ENCODE peak calls at places on chromosome 19, in seven cellular contexts. V is K562; B is coronary artery; U is GM12878; S is fibroblast of pulmonary artery; A is PC-3; J is CD8-positive, alpha-beta T cell. R is an unnamed sample.

GRCh38 chr19:3402631-3403443 is 36.5 kb downstream of the NFIC start:
- DNase-seq in S (no peak), V (no peak), B (no peak), A (no peak), U (no peak), J (no peak), R (no peak)

GRCh38 chr19:2549701-2550191 is 73.8 kb downstream of the GADD45B start:
- DNase-seq in B (peak), J (no peak), V (no peak), S (peak), A (peak), U (no peak), R (no peak)

GRCh38 chr19:6613711-6614110 is 22.8 kb upstream of the CD70 start:
- DNase-seq in B (no peak), V (no peak), U (no peak), J (no peak), A (peak), S (peak), R (no peak)

GRCh38 chr19:2478756-2479555 is 3.0 kb downstream of the GADD45B start:
- DNase-seq in S (peak), V (no peak), J (peak), A (peak), B (peak), U (no peak), R (peak)

GRCh38 chr19:43607238-43608205 is 4.4 kb upstream of the SRRM5 start:
- DNase-seq in V (no peak), J (no peak), A (no peak), S (no peak), U (no peak), B (no peak), R (no peak)

GRCh38 chr19:55265173-55265572 is 6.4 kb upstream of the PPP6R1 start:
- DNase-seq in A (no peak), S (no peak), J (no peak), U (no peak), V (no peak), B (no peak), R (no peak)

GRCh38 chr19:15810335-15810734 is 5.1 kb downstream of the OR10H1 start:
- DNase-seq in J (no peak), B (no peak), S (no peak), U (no peak), V (peak), A (peak), R (no peak)

GRCh38 chr19:44851427-44851826 is 5.3 kb downstream of the NECTIN2 start:
- DNase-seq in A (no peak), V (no peak), B (no peak), S (no peak), J (no peak), U (no peak), R (no peak)

GRCh38 chr19:3210347-3211017 is 14.0 kb upstream of the CELF5 start:
- DNase-seq in B (no peak), V (peak), S (peak), A (peak), J (peak), U (no peak), R (peak)

GRCh38 chr19:13781547-13781946 is 7.3 kb downstream of the C19orf53 start:
- DNase-seq in S (peak), A (peak), J (no peak), B (peak), U (no peak), V (peak), R (peak)

GRCh38 chr19:6738726-6739389 is 622 bp upstream of the TRIP10 start:
- DNase-seq in A (no peak), U (no peak), V (peak), B (no peak), S (peak), J (no peak), R (peak)

GRCh38 chr19:55078996-55079395 is 3.3 kb downstream of the EPS8L1 start:
- DNase-seq in J (no peak), U (no peak), B (no peak), A (no peak), S (no peak), V (no peak), R (no peak)

GRCh38 chr19:41815301-41815700 is 18.9 kb downstream of the CEACAM3 start:
- DNase-seq in B (no peak), S (no peak), U (no peak), V (no peak), J (no peak), A (no peak), R (no peak)

GRCh38 chr19:5144545-5145179 is 175.7 kb downstream of the KDM4B start:
- DNase-seq in B (no peak), A (no peak), V (no peak), U (no peak), S (no peak), J (no peak), R (no peak)

GRCh38 chr19:3670796-3671679 is 29.2 kb downstream of the PIP5K1C start:
- DNase-seq in S (peak), J (peak), U (no peak), A (no peak), B (peak), V (peak), R (no peak)

GRCh38 chr19:31372245-31372781 is 23.1 kb upstream of the TSHZ3 start:
- DNase-seq in B (no peak), V (no peak), J (no peak), S (no peak), A (no peak), U (no peak), R (no peak)

GRCh38 chr19:49564616-49565045 is 15.7 kb downstream of the NOSIP start:
- DNase-seq in S (no peak), A (no peak), V (no peak), J (no peak), B (no peak), U (no peak), R (no peak)

GRCh38 chr19:18046066-18046718 is 38.2 kb downstream of the ARRDC2 start:
- DNase-seq in V (peak), S (peak), A (peak), U (no peak), J (no peak), B (no peak), R (no peak)

DNA sequence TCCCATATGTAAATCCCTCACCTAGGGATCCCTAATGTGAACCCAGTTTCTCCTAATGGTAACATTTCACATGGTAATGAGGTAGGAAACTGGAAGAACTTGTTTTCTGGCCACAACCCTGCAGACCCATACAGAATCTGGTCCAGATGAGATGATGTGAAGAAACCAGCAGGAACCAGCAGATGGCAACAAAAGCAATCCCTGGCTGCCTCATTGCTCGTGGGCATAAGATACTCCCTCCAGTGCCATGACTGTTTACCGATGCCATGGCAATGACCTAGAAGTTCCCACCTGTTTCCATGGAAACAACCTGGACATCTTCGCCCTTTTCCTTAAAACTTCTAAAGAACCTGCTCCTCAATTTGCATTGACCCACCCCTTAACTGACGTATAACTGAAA is 1.4 kb upstream of the CD209 start:
- DNase-seq in B (no peak), A (peak), J (no peak), U (no peak), S (peak), V (no peak), R (no peak)
- TF ChIP-seq CTCF in B (no peak), A (peak), J (no peak), U (no peak), S (peak), V (peak), R (no peak)

GRCh38 chr19:33488826-33489225 is 32.8 kb downstream of the PEPD start:
- DNase-seq in J (no peak), S (no peak), A (no peak), U (no peak), B (no peak), V (no peak), R (no peak)

GRCh38 chr19:33490041-33490451 is 31.5 kb downstream of the PEPD start:
- DNase-seq in U (no peak), S (no peak), A (no peak), B (no peak), V (no peak), J (no peak), R (no peak)

GRCh38 chr19:33493401-33494275 is 28.0 kb downstream of the PEPD start:
- DNase-seq in J (no peak), V (no peak), S (no peak), A (no peak), B (no peak), U (no peak), R (no peak)

GRCh38 chr19:33492951-33493350 is 28.6 kb downstream of the PEPD start:
- DNase-seq in B (no peak), V (no peak), U (no peak), A (no peak), J (no peak), S (no peak), R (no peak)

GRCh38 chr19:33492090-33492489 is 29.5 kb downstream of the PEPD start:
- DNase-seq in V (no peak), B (no peak), U (no peak), J (no peak), A (no peak), S (no peak), R (no peak)
- TF ChIP-seq CTCF in V (no peak), B (no peak), U (no peak), J (no peak), A (no peak), S (no peak), R (no peak)

GRCh38 chr19:39926170-39926755 is 8.2 kb downstream of the FCGBP start:
- DNase-seq in S (no peak), V (no peak), A (peak), B (no peak), J (no peak), U (no peak), R (no peak)
- TF ChIP-seq CTCF in S (no peak), V (no peak), A (no peak), B (no peak), J (no peak), U (no peak), R (no peak)

GRCh38 chr19:29598496-29598895 is 7.6 kb upstream of the POP4 start:
- DNase-seq in V (no peak), U (no peak), B (no peak), S (no peak), A (no peak), J (no peak), R (no peak)

GRCh38 chr19:29596080-29596479 is 10.0 kb upstream of the POP4 start:
- DNase-seq in A (peak), V (peak), U (no peak), J (no peak), S (no peak), B (no peak), R (peak)

GRCh38 chr19:29593869-29594268 is 12.2 kb upstream of the POP4 start:
- DNase-seq in U (no peak), S (no peak), B (no peak), J (no peak), A (no peak), V (no peak), R (no peak)

GRCh38 chr19:29598036-29598435 is 8.0 kb upstream of the POP4 start:
- DNase-seq in S (no peak), V (no peak), U (no peak), A (no peak), J (no peak), B (no peak), R (no peak)

DNA sequence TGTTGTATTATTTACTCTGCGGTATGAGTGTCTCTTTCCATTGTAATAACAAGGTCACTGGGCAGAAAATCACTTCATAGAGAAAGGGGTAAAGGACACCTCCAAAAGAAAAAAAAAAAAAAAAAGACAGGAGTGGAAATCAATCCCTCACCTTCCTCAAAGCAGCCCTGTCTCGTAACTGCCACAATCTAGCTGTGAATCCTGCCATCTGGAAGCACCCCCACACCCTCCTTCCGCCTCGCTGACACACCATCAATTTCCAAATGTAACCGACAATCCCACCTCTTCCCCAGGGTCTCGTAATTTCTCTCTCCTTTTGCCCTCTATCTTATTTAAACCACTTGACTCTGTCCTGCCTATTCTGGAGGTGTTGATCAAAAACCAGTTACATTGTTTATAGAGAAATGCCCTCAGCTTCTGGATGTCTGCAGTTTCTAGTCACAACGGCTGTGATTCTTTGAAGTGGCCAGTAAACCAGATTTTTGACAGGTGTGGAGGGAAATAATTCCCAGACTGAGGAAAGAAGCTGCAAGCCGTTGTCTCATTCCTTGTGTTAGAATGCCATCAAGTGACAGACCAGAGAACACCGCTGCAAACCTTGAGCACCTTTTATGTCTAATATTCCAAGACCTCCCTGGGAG is 9.1 kb upstream of the POP4 start:
- DNase-seq in A (peak), B (no peak), S (peak), V (peak), J (no peak), U (no peak), R (peak)
- TF ChIP-seq CTCF in A (peak), B (no peak), S (peak), V (peak), J (no peak), U (peak), R (peak)